ENCODE peak calls at places on chromosomes 16 and 17, in six cellular contexts. D, X, W, N, H and L are unnamed samples.
A peak's percentile ranks its signal among the peaks of the same experiment; 100 is the strongest.

GRCh38 chr16:57606847-57607501 is 21.5 kb upstream of the ADGRG1 start:
- DNase-seq in D (no peak), X (no peak), W (no peak), N (no peak), H (no peak), L (peak; percentile 47)

GRCh38 chr17:81641825-81642489 is 5.0 kb downstream of the TSPAN10 start:
- DNase-seq in D (no peak), X (no peak), W (peak; percentile 26), N (no peak), H (no peak), L (no peak)

GRCh38 chr16:72783716-72784320 is 264.1 kb downstream of the ZFHX3 start:
- DNase-seq in D (no peak), X (no peak), W (peak; percentile 40), N (no peak), H (no peak), L (no peak)

GRCh38 chr17:45435481-45435880 is 2.8 kb upstream of the ARHGAP27 start:
- DNase-seq in D (no peak), X (no peak), W (no peak), N (no peak), H (no peak), L (no peak)

GRCh38 chr16:21685034-21685455 is 21.3 kb downstream of the OTOA start:
- DNase-seq in D (no peak), X (no peak), W (no peak), N (no peak), H (no peak), L (no peak)

GRCh38 chr16:54939537-54940278 is 9.0 kb downstream of the IRX5 start:
- DNase-seq in D (no peak), X (no peak), W (no peak), N (no peak), H (no peak), L (no peak)

GRCh38 chr16:9082422-9082821 is 9.0 kb upstream of the HAPSTR1 start:
- DNase-seq in D (no peak), X (no peak), W (no peak), N (no peak), H (no peak), L (no peak)

GRCh38 chr17:82917656-82918345 is 78.0 kb upstream of the ZNF750 start:
- DNase-seq in D (peak; percentile 70), X (no peak), W (no peak), N (no peak), H (no peak), L (no peak)

GRCh38 chr16:29784901-29785500 is 5.5 kb upstream of the KIF22 start:
- DNase-seq in D (peak; percentile 70), X (no peak), W (no peak), N (peak; percentile 71), H (peak; percentile 41), L (no peak)

GRCh38 chr17:36500745-36501225 is 14.3 kb downstream of the ZNHIT3 start:
- DNase-seq in D (no peak), X (no peak), W (no peak), N (no peak), H (no peak), L (no peak)

GRCh38 chr16:3274490-3274889 is 8.8 kb upstream of the ZNF263 start:
- DNase-seq in D (no peak), X (no peak), W (no peak), N (no peak), H (no peak), L (peak; percentile 12)

GRCh38 chr17:78106211-78106610 is 22.3 kb downstream of the TMC6 start:
- DNase-seq in D (no peak), X (no peak), W (no peak), N (no peak), H (no peak), L (no peak)

GRCh38 chr17:52147872-52148271 is 10.6 kb downstream of the CA10 start:
- DNase-seq in D (no peak), X (peak; percentile 14), W (no peak), N (no peak), H (no peak), L (no peak)

GRCh38 chr16:85734311-85735017 is 16.4 kb downstream of the C16orf74 start:
- DNase-seq in D (no peak), X (no peak), W (no peak), N (no peak), H (no peak), L (no peak)

GRCh38 chr16:89374393-89374948 is 115.9 kb downstream of the ANKRD11 start:
- DNase-seq in D (no peak), X (no peak), W (no peak), N (no peak), H (no peak), L (no peak)

GRCh38 chr16:50960517-50961202 is 190.4 kb downstream of the SALL1 start:
- DNase-seq in D (no peak), X (no peak), W (no peak), N (no peak), H (no peak), L (no peak)

GRCh38 chr16:22969567-22969966 is 155.6 kb downstream of the HS3ST2 start:
- DNase-seq in D (no peak), X (no peak), W (no peak), N (no peak), H (no peak), L (no peak)

GRCh38 chr16:79429276-79430128 is 171.0 kb downstream of the MAF start:
- DNase-seq in D (no peak), X (no peak), W (no peak), N (no peak), H (no peak), L (no peak)

GRCh38 chr16:2973081-2973480 is 3.9 kb downstream of the PAQR4 start:
- DNase-seq in D (no peak), X (no peak), W (no peak), N (no peak), H (no peak), L (no peak)

GRCh38 chr16:19008245-19008644 is 24.5 kb downstream of the TMC7 start:
- DNase-seq in D (no peak), X (no peak), W (peak; percentile 62), N (no peak), H (no peak), L (no peak)

GRCh38 chr16:2016407-2016922 is 3.1 kb upstream of the NPW start:
- DNase-seq in D (no peak), X (peak; percentile 20), W (no peak), N (no peak), H (no peak), L (no peak)

GRCh38 chr16:70695351-70696070 is 9.7 kb upstream of the MTSS2 start:
- DNase-seq in D (no peak), X (no peak), W (no peak), N (no peak), H (no peak), L (no peak)

GRCh38 chr16:12327971-12328726 is 351.6 kb downstream of the SNX29 start:
- DNase-seq in D (no peak), X (no peak), W (no peak), N (no peak), H (no peak), L (no peak)

GRCh38 chr16:53912155-53912554 is 208.2 kb downstream of the FTO start:
- DNase-seq in D (peak; percentile 19), X (peak; percentile 55), W (no peak), N (no peak), H (no peak), L (no peak)

GRCh38 chr17:45261577-45262515 is at the start of gene SPATA32:
- DNase-seq in D (peak; percentile 85), X (no peak), W (no peak), N (peak; percentile 43), H (peak; percentile 58), L (no peak)

GRCh38 chr16:15691046-15691445 is 41.0 kb downstream of the NDE1 start:
- DNase-seq in D (no peak), X (no peak), W (no peak), N (no peak), H (no peak), L (no peak)

GRCh38 chr17:40859536-40859935 is 7.5 kb downstream of the KRT12 start:
- DNase-seq in D (no peak), X (no peak), W (no peak), N (no peak), H (no peak), L (no peak)

GRCh38 chr17:63962298-63962744 is 10.4 kb downstream of the SCN4A start:
- DNase-seq in D (no peak), X (no peak), W (no peak), N (no peak), H (no peak), L (peak; percentile 78)

GRCh38 chr17:78366109-78366848 is 6.4 kb upstream of the SOCS3 start:
- DNase-seq in D (no peak), X (no peak), W (no peak), N (no peak), H (no peak), L (no peak)

GRCh38 chr17:61362852-61363600 is 36.6 kb upstream of the TBX2 start:
- DNase-seq in D (no peak), X (no peak), W (no peak), N (no peak), H (no peak), L (no peak)

GRCh38 chr17:4950075-4950756 is 703 bp upstream of the ENO3 start:
- DNase-seq in D (no peak), X (peak; percentile 22), W (no peak), N (peak; percentile 56), H (peak; percentile 41), L (no peak)

GRCh38 chr16:22672830-22673210 is 141.1 kb upstream of the HS3ST2 start:
- DNase-seq in D (no peak), X (no peak), W (no peak), N (no peak), H (no peak), L (no peak)

GRCh38 chr17:50478391-50479361 is at the start of gene RSAD1:
- DNase-seq in D (peak; percentile 94), X (peak; percentile 83), W (no peak), N (peak; percentile 76), H (peak; percentile 81), L (peak; percentile 88)